ENCODE peak calls at places on chromosome 4, in five cellular contexts. W is iPS-NIHi11, V is GM20000, Z is HuH-7, J is T follicular helper cell. I is an unnamed sample.

GRCh38 chr4:112355662-112356061 is 58.5 kb downstream of the ALPK1 start:
- DNase-seq in W (no peak), V (no peak), Z (no peak), J (no peak), I (no peak)

GRCh38 chr4:171846232-171846631 is 33.0 kb downstream of the GALNTL6 start:
- DNase-seq in W (peak), V (peak), Z (peak), J (no peak), I (no peak)

GRCh38 chr4:1783011-1783410 is 10.1 kb upstream of the FGFR3 start:
- DNase-seq in W (no peak), V (no peak), Z (no peak), J (no peak), I (no peak)

GRCh38 chr4:161728929-161729328 is 434.9 kb downstream of the FSTL5 start:
- DNase-seq in W (no peak), V (no peak), Z (no peak), J (no peak), I (no peak)

GRCh38 chr4:102578819-102579218 is 77.7 kb downstream of the NFKB1 start:
- DNase-seq in W (peak), V (no peak), Z (no peak), J (no peak), I (no peak)

GRCh38 chr4:32226201-32226600 is 1506.0 kb downstream of the PCDH7 start:
- DNase-seq in W (no peak), V (no peak), Z (no peak), J (no peak), I (no peak)

GRCh38 chr4:1718095-1718850 is 2.9 kb downstream of the TMEM129 start:
- DNase-seq in W (no peak), V (no peak), Z (no peak), J (no peak), I (no peak)

GRCh38 chr4:140251566-140251965 is 97.6 kb upstream of the MAML3 start:
- DNase-seq in W (no peak), V (no peak), Z (no peak), J (no peak), I (no peak)

GRCh38 chr4:6887591-6888371 is 21.8 kb upstream of the TBC1D14 start:
- DNase-seq in W (no peak), V (no peak), Z (no peak), J (no peak), I (no peak)

GRCh38 chr4:170672571-170672970 is 582.8 kb upstream of the AADAT start:
- DNase-seq in W (no peak), V (no peak), Z (no peak), J (no peak), I (no peak)

GRCh38 chr4:53963786-53964185 is 100.6 kb downstream of the CHIC2 start:
- DNase-seq in W (no peak), V (no peak), Z (no peak), J (no peak), I (no peak)

GRCh38 chr4:155026715-155027114 is 181.7 kb upstream of the NPY2R start:
- DNase-seq in W (no peak), V (no peak), Z (no peak), J (no peak), I (no peak)

GRCh38 chr4:102554482-102554881 is 53.3 kb downstream of the NFKB1 start:
- DNase-seq in W (peak), V (no peak), Z (no peak), J (no peak), I (no peak)

GRCh38 chr4:75490155-75490554 is 24.0 kb downstream of the RCHY1 start:
- DNase-seq in W (no peak), V (no peak), Z (no peak), J (no peak), I (no peak)

GRCh38 chr4:3040447-3041191 is 33.7 kb downstream of the HTT-AS start:
- DNase-seq in W (no peak), V (peak), Z (no peak), J (no peak), I (no peak)

GRCh38 chr4:132809298-132810032 is 339.6 kb upstream of the PCDH10 start:
- DNase-seq in W (peak), V (no peak), Z (no peak), J (no peak), I (no peak)

GRCh38 chr4:127249066-127249766 is 383.5 kb upstream of the INTU start:
- DNase-seq in W (no peak), V (no peak), Z (no peak), J (no peak), I (no peak)

GRCh38 chr4:25872851-25873631 is 10.3 kb upstream of the SEL1L3 start:
- DNase-seq in W (no peak), V (no peak), Z (no peak), J (no peak), I (no peak)

GRCh38 chr4:67401902-67402301 is 143.4 kb downstream of the CENPC start:
- DNase-seq in W (no peak), V (no peak), Z (no peak), J (no peak), I (no peak)

GRCh38 chr4:150126201-150126879 is 48.1 kb downstream of the DCLK2 start:
- DNase-seq in W (no peak), V (peak), Z (no peak), J (no peak), I (no peak)

GRCh38 chr4:93776386-93777080 is 52.0 kb upstream of the ATOH1 start:
- DNase-seq in W (no peak), V (no peak), Z (no peak), J (no peak), I (no peak)

GRCh38 chr4:88672987-88673386 is 24.6 kb downstream of the NAP1L5 start:
- DNase-seq in W (peak), V (peak), Z (peak), J (no peak), I (no peak)

GRCh38 chr4:123120473-123120872 is 198.1 kb upstream of the NUDT6 start:
- DNase-seq in W (no peak), V (no peak), Z (no peak), J (no peak), I (no peak)

GRCh38 chr4:17690898-17691297 is 76.5 kb downstream of the MED28 start:
- DNase-seq in W (no peak), V (no peak), Z (no peak), J (no peak), I (no peak)

GRCh38 chr4:8594097-8595038 is 1.8 kb downstream of the CPZ start:
- DNase-seq in W (peak), V (peak), Z (peak), J (no peak), I (no peak)

GRCh38 chr4:123468479-123469031 is 72.0 kb downstream of the SPRY1 start:
- DNase-seq in W (no peak), V (no peak), Z (no peak), J (no peak), I (no peak)

GRCh38 chr4:187883049-187883448 is 112.5 kb upstream of the ZFP42 start:
- DNase-seq in W (no peak), V (no peak), Z (no peak), J (no peak), I (no peak)